ENCODE peak calls at places on chromosomes 16 and 17, in seven cellular contexts. I, H, W, A, Z, C and Y are unnamed samples.

GRCh38 chr16:11806721-11807120 is 9.7 kb upstream of the ZC3H7A start:
- DNase-seq in I (no peak), H (no peak), W (no peak), A (no peak), Z (no peak), C (no peak), Y (no peak)

GRCh38 chr16:6193718-6194117 is 1096.1 kb upstream of the EEF2KMT start:
- DNase-seq in I (no peak), H (no peak), W (no peak), A (no peak), Z (no peak), C (no peak), Y (no peak)

GRCh38 chr17:3904486-3904885 is 11.6 kb upstream of the CAMKK1 start:
- DNase-seq in I (no peak), H (no peak), W (no peak), A (no peak), Z (no peak), C (no peak), Y (no peak)

GRCh38 chr17:31321481-31321880 is at the start of gene EVI2A:
- DNase-seq in I (no peak), H (no peak), W (no peak), A (no peak), Z (no peak), C (peak; percentile 20), Y (no peak)

GRCh38 chr16:69838417-69838990 is 76.4 kb downstream of the WWP2 start:
- DNase-seq in I (no peak), H (no peak), W (no peak), A (peak; percentile 69), Z (no peak), C (no peak), Y (no peak)

GRCh38 chr16:85570735-85571562 is 42.2 kb upstream of the GSE1 start:
- DNase-seq in I (no peak), H (no peak), W (no peak), A (no peak), Z (no peak), C (no peak), Y (no peak)

GRCh38 chr17:67511012-67511411 is 133.9 kb downstream of the PITPNC1 start:
- DNase-seq in I (peak; percentile 43), H (no peak), W (no peak), A (no peak), Z (no peak), C (no peak), Y (no peak)

GRCh38 chr17:19755392-19755791 is 7.3 kb upstream of the ALDH3A1 start:
- DNase-seq in I (no peak), H (no peak), W (no peak), A (no peak), Z (no peak), C (no peak), Y (no peak)

GRCh38 chr17:37082461-37082860 is 133.7 kb downstream of the AATF start:
- DNase-seq in I (no peak), H (no peak), W (no peak), A (no peak), Z (no peak), C (no peak), Y (no peak)

GRCh38 chr17:34542700-34543336 is 36.6 kb upstream of the TMEM132E start:
- DNase-seq in I (peak; percentile 13), H (no peak), W (peak; percentile 30), A (no peak), Z (no peak), C (no peak), Y (peak; percentile 24)

GRCh38 chr16:75264999-75265910 is 13.8 kb upstream of the BCAR1 start:
- DNase-seq in I (peak; percentile 53), H (no peak), W (no peak), A (peak; percentile 75), Z (no peak), C (no peak), Y (peak; percentile 70)

GRCh38 chr17:34254146-34254545 is 939 bp upstream of the CCL2 start:
- DNase-seq in I (no peak), H (no peak), W (peak; percentile 31), A (no peak), Z (no peak), C (no peak), Y (no peak)

GRCh38 chr16:70331588-70332358 is 14.9 kb upstream of the DDX19A start:
- DNase-seq in I (no peak), H (no peak), W (no peak), A (no peak), Z (no peak), C (no peak), Y (no peak)

GRCh38 chr16:75250809-75251279 is 580 bp downstream of the BCAR1 start:
- DNase-seq in I (no peak), H (no peak), W (no peak), A (peak; percentile 72), Z (no peak), C (no peak), Y (peak; percentile 62)

GRCh38 chr16:67431805-67432476 is 1.0 kb downstream of the HSD11B2 start:
- DNase-seq in I (no peak), H (no peak), W (no peak), A (no peak), Z (no peak), C (no peak), Y (no peak)

GRCh38 chr17:64537488-64537887 is 30.7 kb downstream of the CEP95 start:
- DNase-seq in I (no peak), H (no peak), W (no peak), A (no peak), Z (no peak), C (no peak), Y (no peak)

GRCh38 chr16:66326995-66327513 is 39.4 kb upstream of the CDH5 start:
- DNase-seq in I (no peak), H (no peak), W (no peak), A (no peak), Z (no peak), C (no peak), Y (no peak)

GRCh38 chr17:67427410-67427809 is 50.3 kb downstream of the PITPNC1 start:
- DNase-seq in I (no peak), H (no peak), W (no peak), A (no peak), Z (no peak), C (no peak), Y (no peak)

GRCh38 chr16:73033271-73033998 is 14.5 kb downstream of the ZFHX3 start:
- DNase-seq in I (no peak), H (no peak), W (no peak), A (no peak), Z (no peak), C (no peak), Y (no peak)

GRCh38 chr17:39921323-39921722 is 2.9 kb upstream of the GSDMB start:
- DNase-seq in I (no peak), H (no peak), W (no peak), A (no peak), Z (no peak), C (no peak), Y (no peak)

GRCh38 chr16:46621006-46621629 is at the start of gene SHCBP1:
- DNase-seq in I (peak; percentile 46), H (peak; percentile 50), W (peak; percentile 84), A (peak; percentile 90), Z (peak; percentile 75), C (peak; percentile 93), Y (peak; percentile 69)

GRCh38 chr16:57743886-57744645 is 8.5 kb downstream of the KATNB1 start:
- DNase-seq in I (no peak), H (no peak), W (no peak), A (no peak), Z (no peak), C (no peak), Y (no peak)

GRCh38 chr17:80795737-80796136 is 195.9 kb upstream of the CHMP6 start:
- DNase-seq in I (no peak), H (no peak), W (no peak), A (no peak), Z (peak; percentile 43), C (no peak), Y (peak; percentile 33)

GRCh38 chr17:81941484-81942166 is 4.5 kb upstream of the PYCR1 start:
- DNase-seq in I (no peak), H (no peak), W (no peak), A (no peak), Z (no peak), C (no peak), Y (no peak)

GRCh38 chr16:3112058-3112880 is at the start of gene ZNF205:
- DNase-seq in I (peak; percentile 64), H (peak; percentile 49), W (peak; percentile 85), A (peak; percentile 86), Z (peak; percentile 73), C (peak; percentile 93), Y (peak; percentile 77)

GRCh38 chr16:85153656-85154091 is 41.4 kb upstream of the CIBAR2 start:
- DNase-seq in I (no peak), H (no peak), W (no peak), A (no peak), Z (no peak), C (no peak), Y (no peak)

GRCh38 chr16:72787130-72787518 is 260.8 kb downstream of the ZFHX3 start:
- DNase-seq in I (no peak), H (no peak), W (no peak), A (no peak), Z (no peak), C (no peak), Y (no peak)

DNA sequence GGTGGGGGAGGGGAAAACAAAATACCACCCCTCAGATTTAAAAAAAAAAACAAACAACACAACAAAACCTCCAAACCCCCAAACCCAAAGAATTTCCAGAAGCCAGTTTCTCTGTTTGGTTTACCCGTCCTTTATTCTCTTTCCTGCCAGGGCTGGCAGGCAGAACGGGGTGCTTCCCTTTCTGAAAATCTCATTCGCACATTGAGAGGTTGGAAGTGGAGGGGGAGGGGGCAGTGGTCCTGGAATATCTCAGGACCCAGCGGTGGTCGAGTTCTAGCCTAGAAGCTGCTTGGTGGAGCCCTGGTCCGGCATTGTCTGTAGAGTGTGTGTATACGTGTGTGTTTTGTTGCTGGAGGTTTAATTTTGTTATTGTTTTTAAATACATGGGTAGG is 1.3 kb downstream of the CMIP start:
- DNase-seq in I (peak; percentile 33), H (no peak), W (no peak), A (no peak), Z (no peak), C (no peak), Y (no peak)
- TF ChIP-seq POLR2A in I (no peak), H (no peak), W (no peak), A (no peak), Z (no peak), C (no peak), Y (no peak)

DNA sequence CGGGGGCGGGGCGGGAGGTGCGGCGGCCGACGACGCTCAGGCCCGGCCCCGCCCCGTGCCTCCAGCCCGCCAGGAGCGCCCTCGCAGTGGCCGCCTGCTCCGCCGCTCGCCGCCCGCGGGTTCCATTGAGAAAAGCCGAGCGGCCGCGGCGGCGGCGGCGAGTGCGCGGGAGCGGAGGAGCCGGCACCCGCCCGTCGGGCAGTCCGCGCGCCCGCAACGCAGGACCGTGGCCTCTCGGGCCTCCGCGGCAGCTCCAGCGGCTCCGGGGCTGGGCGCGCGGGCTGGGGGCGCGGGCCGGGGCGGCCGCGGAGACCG is at the start of gene ZFPM1:
- DNase-seq in I (no peak), H (no peak), W (no peak), A (no peak), Z (no peak), C (peak; percentile 96), Y (no peak)
- TF ChIP-seq POLR2A in I (peak; percentile 66), H (no peak), W (peak; percentile 42), A (peak; percentile 37), Z (no peak), C (peak; percentile 72), Y (no peak)

GRCh38 chr17:77863814-77864161 is 94.7 kb upstream of the TNRC6C start:
- DNase-seq in I (no peak), H (no peak), W (no peak), A (peak; percentile 78), Z (no peak), C (no peak), Y (peak; percentile 36)
- TF ChIP-seq POLR2A in I (no peak), H (no peak), W (no peak), A (no peak), Z (no peak), C (no peak), Y (no peak)

GRCh38 chr16:24855678-24856077 is 9.9 kb downstream of the SLC5A11 start:
- DNase-seq in I (peak; percentile 17), H (no peak), W (peak; percentile 87), A (no peak), Z (no peak), C (no peak), Y (no peak)
- TF ChIP-seq POLR2A in I (no peak), H (no peak), W (no peak), A (no peak), Z (no peak), C (no peak), Y (no peak)